ENCODE peak calls at places on chromosomes 5 and 9, in four cellular contexts. S is MCF 10A, U is Caco-2, B is coronary artery. M is an unnamed sample.

GRCh38 chr5:81819556-81820314 is 68.8 kb upstream of the SSBP2 start:
- DNase-seq in U (no peak), B (no peak), S (peak), M (no peak)

GRCh38 chr5:177997319-177997670 is 1.3 kb upstream of the PROP1 start:
- DNase-seq in U (no peak), B (no peak), S (peak), M (no peak)

GRCh38 chr5:155871623-155872022 is 455.3 kb upstream of the SGCD start:
- DNase-seq in S (no peak), B (no peak), U (no peak), M (no peak)

GRCh38 chr5:42919600-42919999 is 107.9 kb upstream of the SELENOP start:
- DNase-seq in B (no peak), U (no peak), S (no peak), M (no peak)

GRCh38 chr9:34520505-34521385 is 2.0 kb downstream of the ENHO start:
- DNase-seq in B (no peak), S (no peak), U (no peak), M (no peak)

GRCh38 chr5:180785794-180786221 is 16.8 kb downstream of the MGAT1 start:
- DNase-seq in S (peak), B (no peak), U (peak), M (peak)

GRCh38 chr9:113545068-113545467 is 81.5 kb downstream of the RGS3 start:
- DNase-seq in B (peak), S (no peak), U (no peak), M (no peak)

GRCh38 chr5:76852716-76853115 is 2.9 kb downstream of the S100Z start:
- DNase-seq in U (no peak), S (no peak), B (no peak), M (no peak)

GRCh38 chr5:123180178-123180577 is 91.1 kb downstream of the PRDM6 start:
- DNase-seq in S (no peak), U (no peak), B (peak), M (no peak)

GRCh38 chr5:67164856-67165523 is 31.6 kb downstream of the CD180 start:
- DNase-seq in S (no peak), B (no peak), U (no peak), M (no peak)

GRCh38 chr9:135906291-135907005 is 898 bp downstream of the CAMSAP1 start:
- DNase-seq in B (no peak), S (peak), U (peak), M (no peak)

GRCh38 chr5:115209279-115209678 is 39.6 kb upstream of the TRIM36 start:
- DNase-seq in U (no peak), B (no peak), S (no peak), M (no peak)

GRCh38 chr5:150671509-150672236 is 10.6 kb downstream of the MYOZ3 start:
- DNase-seq in B (no peak), U (no peak), S (no peak), M (no peak)

GRCh38 chr5:163503106-163504090 is 2.0 kb upstream of the MAT2B start:
- DNase-seq in S (peak), B (no peak), U (peak), M (peak)

GRCh38 chr5:110096419-110096818 is 406.7 kb downstream of the MAN2A1 start:
- DNase-seq in B (no peak), S (no peak), U (no peak), M (no peak)

GRCh38 chr9:108078823-108079222 is 589.3 kb upstream of the KLF4 start:
- DNase-seq in S (no peak), B (no peak), U (no peak), M (no peak)

GRCh38 chr9:93978498-93978897 is 23.3 kb upstream of the BARX1 start:
- DNase-seq in B (no peak), U (no peak), S (peak), M (no peak)

GRCh38 chr9:117250610-117251215 is 164.1 kb downstream of the ASTN2 start:
- DNase-seq in B (no peak), U (no peak), S (no peak), M (no peak)

DNA sequence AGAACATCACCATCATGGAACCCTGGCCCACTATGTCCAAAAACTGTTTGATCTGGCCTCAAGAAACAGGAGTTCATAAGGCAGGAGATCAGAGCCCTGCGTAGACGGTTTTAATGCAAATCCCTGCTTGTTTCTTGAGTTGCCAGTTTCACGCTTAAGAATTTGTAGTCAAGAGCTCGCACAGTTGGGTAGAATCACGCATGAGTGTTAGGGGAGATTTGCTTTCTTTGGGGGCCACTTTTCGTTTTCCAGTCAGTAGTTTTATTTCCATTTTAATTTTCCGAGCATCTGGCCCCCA is 6.7 kb upstream of the C5orf58 start:
- DNase-seq in B (no peak), U (no peak), S (no peak), M (no peak)
- TF ChIP-seq CTCF in B (no peak), U (no peak), S (no peak), M (no peak)

DNA sequence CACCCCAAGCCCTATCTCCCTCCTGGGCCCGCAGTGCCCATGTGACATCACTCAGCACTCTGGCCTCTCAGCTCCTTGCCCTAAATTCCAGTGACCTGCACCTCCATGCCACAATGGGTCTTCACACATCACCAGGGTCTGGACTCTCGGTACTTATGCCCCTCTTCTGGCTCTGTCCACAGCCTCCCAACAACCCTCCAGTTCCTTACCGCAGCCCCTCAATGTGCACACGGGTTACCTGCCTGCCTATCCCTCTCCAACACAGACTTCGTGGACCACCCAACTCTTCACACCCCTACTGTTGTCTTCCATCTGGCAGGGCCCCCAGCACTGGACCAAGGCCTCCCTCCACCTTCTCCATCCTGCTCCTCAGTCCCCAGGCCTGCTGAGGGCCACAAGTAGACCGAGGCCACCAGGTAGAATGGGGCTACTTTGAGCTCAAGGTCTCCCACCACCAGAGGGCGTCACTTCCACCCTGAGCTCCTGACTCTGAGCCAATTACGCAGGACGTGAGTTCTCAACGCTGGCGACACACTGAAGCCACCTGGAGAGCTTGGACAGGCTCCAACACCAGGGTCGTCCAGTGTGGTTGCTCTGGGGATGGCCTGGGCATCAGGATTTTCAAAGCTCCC is 172.1 kb downstream of the GABBR2 start:
- DNase-seq in U (peak), S (peak), B (no peak), M (no peak)
- TF ChIP-seq CTCF in U (peak), S (peak), B (no peak), M (peak)

GRCh38 chr5:13201022-13201421 is 743.5 kb downstream of the DNAH5 start:
- DNase-seq in U (no peak), S (no peak), B (no peak), M (no peak)
- TF ChIP-seq CTCF in U (no peak), S (no peak), B (no peak), M (no peak)

GRCh38 chr9:97632406-97632991 is 669 bp downstream of the TSTD2 start:
- DNase-seq in S (no peak), U (peak), B (peak), M (no peak)

GRCh38 chr9:97635026-97635425 is 1.4 kb downstream of the NCBP1 start:
- DNase-seq in U (no peak), S (no peak), B (no peak), M (no peak)

GRCh38 chr9:97636903-97637302 is 3.3 kb downstream of the NCBP1 start:
- DNase-seq in S (no peak), B (no peak), U (no peak), M (no peak)

GRCh38 chr9:97633859-97634485 is 351 bp downstream of the NCBP1 start:
- DNase-seq in U (no peak), S (peak), B (no peak), M (no peak)

DNA sequence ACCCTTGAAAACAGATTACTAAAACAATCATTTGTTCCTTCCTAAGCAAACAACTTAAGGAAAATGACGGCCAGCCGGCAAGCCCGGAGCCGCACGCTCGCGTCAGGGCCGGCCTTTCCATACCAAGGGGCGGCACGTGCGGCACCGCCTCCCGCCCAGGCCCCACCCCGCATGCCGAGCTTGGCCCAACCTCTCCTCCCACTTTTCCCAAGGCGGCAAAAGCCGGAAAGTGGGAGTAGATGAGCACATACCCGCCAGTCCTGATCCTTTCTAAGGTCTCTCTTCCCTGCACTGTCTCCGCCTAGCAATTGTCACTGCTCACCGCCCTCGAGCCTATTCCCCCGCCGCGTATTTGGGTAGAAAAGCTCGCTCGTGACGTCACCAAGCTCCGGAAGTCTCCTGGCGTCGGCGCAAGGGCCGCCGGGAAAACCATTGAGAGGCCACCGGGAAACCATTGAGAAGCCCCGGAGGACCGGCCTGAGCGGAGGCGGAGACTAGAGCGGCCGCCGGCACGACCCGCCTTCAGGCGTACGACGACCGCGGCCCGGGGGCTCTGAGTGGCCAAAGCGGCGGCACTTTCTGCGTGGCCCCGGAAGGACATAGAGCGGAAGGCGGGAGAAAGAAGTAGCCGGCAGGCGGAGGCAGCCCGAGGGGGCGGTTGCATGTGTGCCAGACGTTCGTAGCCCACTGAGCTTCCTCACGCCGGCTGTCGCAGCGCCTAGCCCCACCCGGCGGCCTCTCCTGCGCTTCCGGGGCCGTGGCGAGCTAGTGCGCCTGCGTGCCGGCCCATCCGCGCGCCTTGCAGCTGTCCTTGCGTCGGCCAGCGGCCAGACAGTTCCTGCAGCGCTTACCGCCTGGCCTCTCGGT is at the start of the genes NCBP1 and TSTD2:
- DNase-seq in B (peak), S (peak), U (peak), M (peak)
- TF ChIP-seq CTCF in B (no peak), S (no peak), U (no peak), M (no peak)

GRCh38 chr9:112361602-112362001 is 18.3 kb upstream of the HSDL2 start:
- DNase-seq in U (peak), B (no peak), S (peak), M (no peak)
- TF ChIP-seq CTCF in U (peak), B (peak), S (peak), M (peak)

DNA sequence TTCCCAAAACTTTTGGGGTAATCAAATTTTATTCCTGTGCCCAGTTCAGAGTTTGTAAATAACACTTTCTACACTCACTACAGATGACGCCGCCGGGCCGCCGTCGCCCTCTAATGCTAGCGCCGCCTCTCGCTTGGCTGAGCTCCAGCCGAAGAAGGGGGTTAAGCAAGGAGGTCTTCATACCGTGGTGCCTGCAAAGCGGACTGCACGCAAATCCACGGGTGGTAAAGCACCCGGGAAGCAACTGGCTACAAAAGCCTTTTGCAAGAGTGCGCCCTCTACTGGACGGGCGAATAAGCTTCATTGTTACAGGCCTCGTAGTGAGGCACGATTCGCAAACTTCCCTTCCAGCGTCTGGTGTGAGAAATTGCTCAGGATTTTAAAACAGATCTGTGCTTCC is 280.4 kb downstream of the MEF2C start:
- DNase-seq in S (peak), U (peak), B (no peak), M (no peak)
- TF ChIP-seq CTCF in S (peak), U (peak), B (no peak), M (peak)

DNA sequence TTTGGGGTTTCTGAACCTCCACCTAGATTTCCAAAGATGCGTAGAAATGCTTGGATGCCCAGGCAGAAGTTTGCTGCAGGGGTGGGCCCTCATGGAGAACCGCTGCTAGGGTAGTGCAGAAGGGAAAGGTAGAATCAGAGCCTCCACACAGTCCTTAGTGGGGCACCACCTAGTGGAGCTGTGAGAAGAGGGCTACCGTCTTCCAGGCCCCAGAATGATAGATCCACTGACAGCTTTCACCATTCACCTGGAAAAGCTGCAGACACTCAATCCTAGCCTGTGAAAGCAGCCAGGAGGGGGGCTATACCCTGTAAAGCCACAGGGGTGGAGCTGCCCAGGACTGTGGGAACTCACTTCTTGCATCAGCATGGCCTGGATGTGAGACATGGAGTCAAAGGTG is 13.3 kb upstream of the HSDL2 start:
- DNase-seq in S (no peak), B (no peak), U (peak), M (no peak)
- TF ChIP-seq CTCF in S (no peak), B (no peak), U (no peak), M (no peak)

DNA sequence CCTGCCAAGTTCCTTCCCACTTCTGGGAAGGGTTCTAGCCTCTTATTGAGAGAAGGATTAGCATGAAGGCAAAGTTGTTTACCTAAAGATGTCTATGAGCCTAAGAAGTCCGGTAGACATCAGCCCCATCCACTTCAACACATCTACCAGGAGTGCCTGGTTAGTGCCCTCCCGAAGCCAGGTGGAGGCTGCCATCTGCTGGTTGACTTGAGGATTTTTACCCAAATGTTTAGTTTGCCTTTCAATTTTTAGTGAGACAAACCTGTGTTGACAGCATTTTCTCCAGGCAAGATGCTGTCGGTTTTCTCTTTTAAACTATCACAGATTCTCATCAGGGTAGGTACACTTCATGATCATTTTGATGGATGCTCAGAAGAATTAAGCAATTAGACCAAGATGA is 83.6 kb upstream of the TNFSF8 start:
- DNase-seq in U (peak), S (peak), B (no peak), M (no peak)
- TF ChIP-seq CTCF in U (peak), S (peak), B (peak), M (peak)